ENCODE peak calls at places on chromosomes 2 and 18, in nine cellular contexts. K is RKO; Z is SHP77 treated with DMSO at 0.1 percent for 48 hours; C is germinal center; W is stimulated activated CD4-positive, alpha-beta T cell treated with anti-CD3 and anti-CD28 coated beads, Interleukin-2, amount 100 ng/mL, for 48 hours; F is activated naive CD4-positive, alpha-beta T cell; E is GM12891; M is CD8-positive, alpha-beta T cell; U is M059J. I is an unnamed sample.

GRCh38 chr18:42187611-42188378 is 232.8 kb downstream of the PIK3C3 start:
- DNase-seq in K (no peak), Z (no peak), C (no peak), W (no peak), F (no peak), E (no peak), M (no peak), U (no peak), I (no peak)

GRCh38 chr2:190974629-190975361 is 39.2 kb downstream of the STAT1 start:
- DNase-seq in K (no peak), Z (no peak), C (no peak), W (no peak), F (no peak), E (no peak), M (no peak), U (no peak), I (no peak)

GRCh38 chr18:24400587-24400986 is 3.0 kb upstream of the OSBPL1A start:
- DNase-seq in K (no peak), Z (no peak), C (no peak), W (no peak), F (no peak), E (no peak), M (no peak), U (peak), I (no peak)

GRCh38 chr2:25219621-25220020 is 51.2 kb upstream of the POMC start:
- DNase-seq in K (no peak), Z (no peak), C (no peak), W (no peak), F (no peak), E (no peak), M (no peak), U (no peak), I (no peak)

GRCh38 chr2:28736034-28736433 is 15.6 kb upstream of the PPP1CB start:
- DNase-seq in K (no peak), Z (peak), C (no peak), W (no peak), F (no peak), E (no peak), M (no peak), U (peak), I (no peak)

GRCh38 chr2:203989536-203989935 is 53.0 kb downstream of the ICOS start:
- DNase-seq in K (no peak), Z (no peak), C (no peak), W (no peak), F (no peak), E (no peak), M (no peak), U (no peak), I (no peak)

GRCh38 chr2:125652260-125652659 is 1003.7 kb upstream of the GYPC start:
- DNase-seq in K (no peak), Z (no peak), C (no peak), W (no peak), F (no peak), E (no peak), M (no peak), U (no peak), I (no peak)

GRCh38 chr2:111636905-111637304 is 247.1 kb downstream of the ANAPC1 start:
- DNase-seq in K (no peak), Z (no peak), C (no peak), W (no peak), F (no peak), E (no peak), M (no peak), U (no peak), I (no peak)

GRCh38 chr18:74418023-74418422 is 39.1 kb downstream of the DIPK1C start:
- DNase-seq in K (no peak), Z (no peak), C (no peak), W (no peak), F (no peak), E (no peak), M (no peak), U (no peak), I (no peak)

GRCh38 chr2:74259191-74259590 is 60.8 kb downstream of the MTHFD2 start:
- DNase-seq in K (no peak), Z (no peak), C (no peak), W (no peak), F (no peak), E (no peak), M (no peak), U (no peak), I (no peak)

GRCh38 chr2:240349133-240350005 is 86.1 kb upstream of the GPC1 start:
- DNase-seq in K (no peak), Z (no peak), C (no peak), W (no peak), F (no peak), E (no peak), M (no peak), U (no peak), I (no peak)

GRCh38 chr2:128556633-128557032 is 238.0 kb upstream of the HS6ST1 start:
- DNase-seq in K (no peak), Z (no peak), C (no peak), W (no peak), F (no peak), E (no peak), M (peak), U (no peak), I (no peak)

GRCh38 chr2:30666307-30666874 is 140.9 kb downstream of the CAPN13 start:
- DNase-seq in K (peak), Z (peak), C (no peak), W (no peak), F (no peak), E (no peak), M (peak), U (peak), I (peak)

GRCh38 chr2:169798397-169798717 is 314 bp upstream of the SSB start:
- DNase-seq in K (no peak), Z (no peak), C (no peak), W (no peak), F (no peak), E (no peak), M (no peak), U (no peak), I (no peak)

GRCh38 chr2:6676245-6676644 is 189.5 kb downstream of the CMPK2 start:
- DNase-seq in K (no peak), Z (no peak), C (no peak), W (no peak), F (no peak), E (no peak), M (no peak), U (no peak), I (no peak)

GRCh38 chr2:2692599-2693389 is 361.7 kb upstream of the MYT1L start:
- DNase-seq in K (no peak), Z (no peak), C (no peak), W (no peak), F (no peak), E (no peak), M (no peak), U (no peak), I (no peak)

GRCh38 chr2:42768706-42769256 is 4.8 kb upstream of the OXER1 start:
- DNase-seq in K (no peak), Z (no peak), C (no peak), W (no peak), F (no peak), E (no peak), M (no peak), U (no peak), I (no peak)

GRCh38 chr2:72159611-72160010 is 11.9 kb upstream of the CYP26B1 start:
- DNase-seq in K (no peak), Z (no peak), C (no peak), W (no peak), F (no peak), E (no peak), M (no peak), U (no peak), I (no peak)

GRCh38 chr2:28991021-28991420 is 9.9 kb downstream of the TOGARAM2 start:
- DNase-seq in K (no peak), Z (no peak), C (no peak), W (no peak), F (no peak), E (no peak), M (no peak), U (no peak), I (no peak)

GRCh38 chr2:224209927-224210326 is 170.8 kb upstream of the SERPINE2 start:
- DNase-seq in K (no peak), Z (no peak), C (no peak), W (no peak), F (no peak), E (no peak), M (no peak), U (no peak), I (no peak)

GRCh38 chr18:11849845-11850747 is 1.1 kb upstream of the CHMP1B start:
- DNase-seq in K (peak), Z (peak), C (peak), W (peak), F (peak), E (no peak), M (peak), U (peak), I (peak)